ENCODE peak calls at places on chromosomes 2 and 18, in five cellular contexts. C, D, N, L and P are unnamed samples.

GRCh38 chr2:80238692-80239469 is 65.7 kb downstream of the LRRTM1 start:
- DNase-seq in L (no peak), C (peak; percentile 32), D (peak; percentile 7), N (peak; percentile 24), P (no peak)

GRCh38 chr2:224209927-224210326 is 170.8 kb upstream of the SERPINE2 start:
- DNase-seq in N (no peak), L (no peak), C (no peak), D (no peak), P (no peak)

GRCh38 chr2:1780693-1781092 is 36.4 kb upstream of the PXDN start:
- DNase-seq in D (no peak), L (no peak), N (no peak), C (no peak), P (no peak)

GRCh38 chr18:32439802-32440201 is 30.9 kb downstream of the GAREM1 start:
- DNase-seq in D (no peak), L (no peak), N (no peak), C (no peak), P (no peak)

GRCh38 chr18:9095297-9096012 is 7.0 kb upstream of the NDUFV2 start:
- DNase-seq in D (no peak), L (no peak), C (no peak), N (no peak), P (no peak)

GRCh38 chr2:59804662-59805258 is 748.7 kb downstream of the BCL11A start:
- DNase-seq in C (peak; percentile 40), L (no peak), D (no peak), N (no peak), P (no peak)

GRCh38 chr2:108920686-108921085 is 68.3 kb downstream of the EDAR start:
- DNase-seq in N (no peak), L (no peak), D (no peak), C (no peak), P (no peak)

GRCh38 chr2:189171956-189172609 is 7.5 kb downstream of the COL5A2 start:
- DNase-seq in N (no peak), L (no peak), C (peak; percentile 69), D (no peak), P (no peak)

GRCh38 chr18:79873449-79874110 is 75.8 kb downstream of the KCNG2 start:
- DNase-seq in D (no peak), L (no peak), C (peak; percentile 13), N (no peak), P (no peak)

GRCh38 chr2:61922714-61923113 is 17.2 kb downstream of the COMMD1 start:
- DNase-seq in D (no peak), C (no peak), N (peak; percentile 55), L (no peak), P (no peak)

GRCh38 chr2:99607454-99607853 is 117.6 kb upstream of the REV1 start:
- DNase-seq in L (no peak), N (no peak), C (no peak), D (no peak), P (no peak)

GRCh38 chr2:157572725-157573124 is 55.9 kb downstream of the ACVR1C start:
- DNase-seq in C (peak; percentile 3), L (no peak), D (no peak), N (peak; percentile 33), P (no peak)

GRCh38 chr2:67991456-67991855 is 71.3 kb downstream of the C1D start:
- DNase-seq in L (no peak), D (no peak), N (no peak), C (no peak), P (no peak)

GRCh38 chr2:4662161-4662779 is 958.9 kb downstream of the DCDC2C start:
- DNase-seq in C (no peak), L (no peak), D (no peak), N (no peak), P (no peak)

GRCh38 chr2:44479127-44479887 is 117.6 kb downstream of the CAMKMT start:
- DNase-seq in N (peak; percentile 81), L (peak; percentile 69), D (peak; percentile 57), C (peak; percentile 83), P (peak; percentile 61)

GRCh38 chr2:557635-558301 is 119.4 kb downstream of the TMEM18 start:
- DNase-seq in L (no peak), C (no peak), N (peak; percentile 25), D (no peak), P (no peak)

GRCh38 chr2:191303349-191304005 is 58.3 kb downstream of the MYO1B start:
- DNase-seq in N (no peak), L (no peak), D (no peak), C (no peak), P (no peak)

GRCh38 chr2:12982149-12982584 is 265.4 kb downstream of the TRIB2 start:
- DNase-seq in L (no peak), C (no peak), D (no peak), N (peak; percentile 47), P (no peak)

GRCh38 chr2:109644571-109645275 is 30.6 kb downstream of the SOWAHC start:
- DNase-seq in L (no peak), D (no peak), N (peak; percentile 34), C (peak; percentile 70), P (no peak)

GRCh38 chr2:109423556-109424359 is 190.0 kb downstream of the SEPTIN10 start:
- DNase-seq in C (no peak), L (no peak), D (no peak), N (no peak), P (no peak)

GRCh38 chr2:227033471-227034148 is 130.4 kb downstream of the COL4A4 start:
- DNase-seq in N (peak; percentile 77), C (peak; percentile 86), D (peak; percentile 12), L (peak; percentile 0), P (no peak)

GRCh38 chr18:23967321-23968089 is 47.0 kb upstream of the TTC39C start:
- DNase-seq in N (no peak), D (no peak), C (no peak), L (no peak), P (no peak)

GRCh38 chr2:66673286-66673685 is 238.4 kb downstream of the MEIS1 start:
- DNase-seq in N (no peak), C (no peak), D (no peak), L (no peak), P (no peak)

GRCh38 chr18:11096839-11097750 is 52.3 kb downstream of the PIEZO2 start:
- DNase-seq in C (peak; percentile 11), L (no peak), N (no peak), D (no peak), P (no peak)

GRCh38 chr18:75003764-75004690 is 204.9 kb downstream of the PTGR3 start:
- DNase-seq in D (no peak), C (no peak), N (no peak), L (no peak), P (no peak)

GRCh38 chr2:214716811-214717560 is 92.5 kb downstream of the BARD1 start:
- DNase-seq in C (no peak), N (no peak), L (no peak), D (no peak), P (no peak)

GRCh38 chr2:2324119-2324518 is 7.0 kb downstream of the MYT1L start:
- DNase-seq in C (no peak), N (peak; percentile 12), L (no peak), D (no peak), P (no peak)

GRCh38 chr2:7467782-7468447 is 550.7 kb downstream of the RNF144A start:
- DNase-seq in C (no peak), L (no peak), D (no peak), N (no peak), P (no peak)

GRCh38 chr2:23505984-23506380 is 121.0 kb downstream of the KLHL29 start:
- DNase-seq in N (no peak), C (no peak), D (peak; percentile 44), L (no peak), P (no peak)

GRCh38 chr2:86584164-86584913 is 21.1 kb upstream of the CHMP3 start:
- DNase-seq in N (peak; percentile 6), D (no peak), L (no peak), C (no peak), P (no peak)

GRCh38 chr2:11123856-11124759 is 31.2 kb upstream of the SLC66A3 start:
- DNase-seq in L (no peak), N (peak; percentile 92), D (peak; percentile 52), C (peak; percentile 75), P (no peak)

GRCh38 chr18:9741821-9742541 is 33.9 kb downstream of the RAB31 start:
- DNase-seq in L (no peak), N (no peak), D (no peak), C (peak; percentile 19), P (no peak)

GRCh38 chr18:66867653-66868052 is 263.8 kb upstream of the CDH19 start:
- DNase-seq in C (no peak), L (peak; percentile 77), D (no peak), N (no peak), P (no peak)

GRCh38 chr2:159195719-159196118 is 90.8 kb downstream of the WDSUB1 start:
- DNase-seq in C (no peak), D (no peak), N (no peak), L (no peak), P (no peak)

GRCh38 chr2:68387408-68388350 is 22.6 kb downstream of the PLEK start:
- DNase-seq in C (no peak), L (no peak), D (no peak), N (no peak), P (no peak)

GRCh38 chr2:166516712-166517303 is 22.8 kb upstream of the SCN7A start:
- DNase-seq in L (no peak), N (peak; percentile 26), C (peak; percentile 62), D (peak; percentile 64), P (no peak)

GRCh38 chr2:124131271-124131670 is 106.2 kb downstream of the CNTNAP5 start:
- DNase-seq in N (no peak), C (no peak), D (no peak), L (no peak), P (no peak)
- TF ChIP-seq CTCF in N (no peak), C (no peak), D (no peak), L (no peak), P (no peak)

GRCh38 chr2:24981742-24982141 is 10.0 kb upstream of the DNAJC27 start:
- DNase-seq in C (no peak), N (no peak), L (no peak), D (no peak), P (no peak)

GRCh38 chr2:24986397-24986796 is 14.6 kb upstream of the DNAJC27 start:
- DNase-seq in L (no peak), N (no peak), D (peak; percentile 40), C (peak; percentile 43), P (no peak)

GRCh38 chr2:24985406-24985805 is 13.7 kb upstream of the DNAJC27 start:
- DNase-seq in N (no peak), D (no peak), C (no peak), L (no peak), P (no peak)

DNA sequence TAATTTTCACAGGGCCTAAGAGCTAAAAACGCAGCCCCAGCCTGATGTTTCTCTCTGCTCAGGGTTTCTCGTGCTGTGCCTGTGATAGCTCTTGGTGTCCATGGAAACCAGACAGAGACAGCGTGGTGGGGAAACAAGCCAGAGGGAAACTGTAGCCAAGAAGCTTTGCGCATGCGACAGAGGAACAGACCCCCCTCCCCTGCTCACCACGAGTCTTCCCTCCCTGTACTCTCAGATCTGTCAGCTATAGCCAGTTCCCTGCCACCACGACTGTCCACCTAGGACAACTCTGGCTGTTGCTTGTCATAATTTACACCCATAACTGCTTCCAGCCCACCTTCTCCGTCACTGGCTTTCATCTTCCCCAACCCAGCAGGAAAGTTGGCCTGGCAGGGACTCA is 13.2 kb upstream of the DNAJC27 start:
- DNase-seq in L (no peak), N (peak; percentile 80), D (peak; percentile 32), C (peak; percentile 83), P (no peak)
- H3K4me3 ChIP-seq in L (no peak overlapping the region), N (no peak overlapping the region), D (no peak overlapping the region), C (no peak overlapping the region), P (no peak overlapping the region)

GRCh38 chr2:237092920-237093781 is 7.5 kb downstream of the COPS8 start:
- DNase-seq in L (no peak), N (peak; percentile 47), C (peak; percentile 44), D (peak; percentile 71), P (no peak)
- TF ChIP-seq CTCF in L (peak; percentile 65), N (peak; percentile 80), C (peak; percentile 67), D (peak; percentile 19), P (peak; percentile 51)

GRCh38 chr2:181954538-181954883 is 31.1 kb upstream of the PPP1R1C start:
- DNase-seq in L (no peak), C (no peak), N (no peak), D (no peak), P (no peak)
- H3K4me3 ChIP-seq in L (peak overlapping the region; percentile 29), C (no peak overlapping the region), N (peak overlapping the region; percentile 42), D (peak overlapping the region; percentile 37), P (peak overlapping the region; percentile 47)